ENCODE peak calls at places on chromosome X, in five cellular contexts. One of them, this sample, is unnamed.

GRCh38 chrX:76850851-76851250 is 423.3 kb downstream of the MAGEE1 start:
- DNase-seq in K562: no peak
- DNase-seq in IMR-90: no peak
- DNase-seq in A549: peak
- DNase-seq in GM12878: no peak
- DNase-seq in this sample: no peak

GRCh38 chrX:49767231-49767630 is 61.9 kb upstream of the PAGE4 start:
- DNase-seq in GM12878: no peak
- DNase-seq in A549: no peak
- DNase-seq in IMR-90: no peak
- DNase-seq in K562: no peak
- DNase-seq in this sample: no peak

GRCh38 chrX:147920161-147920666 is 8.5 kb downstream of the FMR1 start:
- DNase-seq in IMR-90: no peak
- DNase-seq in GM12878: no peak
- DNase-seq in K562: no peak
- DNase-seq in A549: no peak
- DNase-seq in this sample: no peak

GRCh38 chrX:136168929-136169735 is 21.8 kb downstream of the FHL1 start:
- DNase-seq in GM12878: no peak
- DNase-seq in A549: no peak
- DNase-seq in IMR-90: peak
- DNase-seq in K562: peak
- DNase-seq in this sample: no peak

GRCh38 chrX:76428243-76429130 is 977 bp downstream of the MAGEE1 start:
- DNase-seq in A549: no peak
- DNase-seq in IMR-90: no peak
- DNase-seq in K562: no peak
- DNase-seq in GM12878: no peak
- DNase-seq in this sample: no peak

GRCh38 chrX:31656013-31656412 is 584.2 kb upstream of the FTHL17 start:
- DNase-seq in GM12878: no peak
- DNase-seq in IMR-90: peak
- DNase-seq in K562: no peak
- DNase-seq in A549: no peak
- DNase-seq in this sample: no peak

GRCh38 chrX:85963736-85964135 is 83.6 kb downstream of the CHM start:
- DNase-seq in IMR-90: peak
- DNase-seq in A549: peak
- DNase-seq in K562: no peak
- DNase-seq in GM12878: no peak
- DNase-seq in this sample: no peak

GRCh38 chrX:65677954-65678469 is 10.6 kb downstream of the MSN start:
- DNase-seq in IMR-90: peak
- DNase-seq in K562: no peak
- DNase-seq in GM12878: no peak
- DNase-seq in A549: peak
- DNase-seq in this sample: peak

GRCh38 chrX:48688531-48689142 is 5.0 kb downstream of the WAS start:
- DNase-seq in IMR-90: no peak
- DNase-seq in A549: no peak
- DNase-seq in GM12878: no peak
- DNase-seq in K562: no peak
- DNase-seq in this sample: no peak

GRCh38 chrX:40278340-40279090 is 180.8 kb upstream of the BCOR start:
- DNase-seq in A549: peak
- DNase-seq in GM12878: no peak
- DNase-seq in K562: no peak
- DNase-seq in IMR-90: no peak
- DNase-seq in this sample: no peak
- TF ChIP-seq RAD21 in A549: no peak
- TF ChIP-seq RAD21 in GM12878: no peak
- TF ChIP-seq RAD21 in K562: no peak
- TF ChIP-seq RAD21 in IMR-90: no peak
- TF ChIP-seq RAD21 in this sample: no peak

DNA sequence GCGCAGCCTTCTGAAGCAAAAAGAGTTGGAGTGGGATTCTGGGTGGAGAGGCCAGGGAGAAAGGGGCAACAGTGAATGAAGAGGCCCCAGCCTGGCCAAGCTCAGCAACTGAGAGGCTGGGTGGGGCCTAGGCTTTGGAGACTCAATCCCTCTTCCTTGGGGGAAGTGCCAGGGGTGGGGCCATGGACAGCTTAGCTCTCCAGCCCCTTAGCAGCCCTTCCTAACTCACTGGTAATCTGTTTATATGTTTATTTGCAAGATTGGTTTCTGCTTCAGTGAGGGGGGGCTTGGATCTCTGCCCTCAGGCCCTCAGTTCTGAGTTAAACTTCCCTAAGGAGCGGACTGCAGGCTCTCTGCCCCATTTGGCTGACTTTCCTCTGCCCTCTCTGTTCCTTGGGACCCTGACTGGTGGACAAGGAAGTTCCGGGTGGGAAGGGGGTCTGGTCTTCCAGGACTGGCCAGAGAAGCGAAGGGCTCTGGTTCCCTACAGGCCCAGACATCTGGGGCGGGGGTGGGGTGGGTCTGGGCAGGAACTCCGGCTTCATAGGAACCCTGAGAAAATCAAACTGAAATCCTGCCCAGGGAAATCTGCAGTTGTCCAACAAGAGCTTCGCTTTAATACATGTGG is 51.4 kb downstream of the NALF2 start:
- DNase-seq in GM12878: no peak
- DNase-seq in IMR-90: no peak
- DNase-seq in A549: no peak
- DNase-seq in K562: no peak
- DNase-seq in this sample: no peak
- TF ChIP-seq RAD21 in GM12878: no peak
- TF ChIP-seq RAD21 in IMR-90: no peak
- TF ChIP-seq RAD21 in A549: no peak
- TF ChIP-seq RAD21 in K562: no peak
- TF ChIP-seq RAD21 in this sample: no peak

DNA sequence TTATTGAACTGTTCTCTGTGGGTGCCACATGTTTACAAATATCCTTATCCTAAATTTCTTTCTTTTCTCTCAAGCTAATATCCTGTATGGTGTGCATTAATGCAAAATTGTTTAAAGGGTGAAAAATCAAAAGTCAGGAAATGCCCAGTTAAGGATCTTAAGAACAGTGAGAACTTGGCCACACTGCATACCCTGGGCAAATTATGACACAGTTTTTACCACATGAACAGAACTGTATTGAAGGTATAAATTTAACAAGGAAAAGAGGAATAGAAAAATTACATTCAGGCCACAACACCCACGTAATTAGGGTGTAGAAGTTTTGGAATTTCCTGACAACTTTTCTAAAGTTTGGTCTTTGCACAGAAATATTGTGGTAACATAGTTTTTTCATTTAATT is 94.4 kb upstream of the HCCS start:
- DNase-seq in K562: no peak
- DNase-seq in A549: no peak
- DNase-seq in IMR-90: no peak
- DNase-seq in GM12878: no peak
- DNase-seq in this sample: no peak
- TF ChIP-seq RAD21 in K562: no peak
- TF ChIP-seq RAD21 in A549: no peak
- TF ChIP-seq RAD21 in IMR-90: no peak
- TF ChIP-seq RAD21 in GM12878: no peak
- TF ChIP-seq RAD21 in this sample: no peak

GRCh38 chrX:11530621-11531020 is 135.1 kb downstream of the ARHGAP6 start:
- DNase-seq in K562: no peak
- DNase-seq in GM12878: no peak
- DNase-seq in A549: no peak
- DNase-seq in IMR-90: peak
- DNase-seq in this sample: no peak

GRCh38 chrX:11532291-11533075 is 133.2 kb downstream of the ARHGAP6 start:
- DNase-seq in IMR-90: peak
- DNase-seq in K562: peak
- DNase-seq in A549: peak
- DNase-seq in GM12878: no peak
- DNase-seq in this sample: no peak

GRCh38 chrX:11528623-11529022 is 137.1 kb downstream of the ARHGAP6 start:
- DNase-seq in A549: no peak
- DNase-seq in GM12878: no peak
- DNase-seq in IMR-90: no peak
- DNase-seq in K562: no peak
- DNase-seq in this sample: no peak

GRCh38 chrX:11533211-11533651 is 132.5 kb downstream of the ARHGAP6 start:
- DNase-seq in A549: peak
- DNase-seq in IMR-90: peak
- DNase-seq in GM12878: peak
- DNase-seq in K562: peak
- DNase-seq in this sample: peak

DNA sequence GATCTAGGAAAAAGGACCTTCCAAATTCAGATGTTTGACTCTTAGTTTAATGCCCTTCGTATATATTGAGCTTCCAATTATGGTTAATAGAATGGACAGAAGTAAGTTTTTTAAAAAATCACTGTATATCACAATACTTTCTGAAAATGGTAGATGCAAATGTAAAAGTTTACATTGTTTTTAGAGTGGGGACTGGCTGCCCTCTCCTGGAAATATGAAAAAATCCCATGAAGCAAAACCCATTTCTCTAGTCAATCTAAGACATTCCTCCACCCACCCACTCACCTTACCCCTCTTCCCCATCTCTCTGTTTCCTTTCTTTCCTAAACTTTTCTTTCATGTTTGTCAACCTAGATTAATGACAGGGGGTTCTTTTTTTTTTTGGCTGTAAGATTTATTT is 134.5 kb downstream of the ARHGAP6 start:
- DNase-seq in K562: no peak
- DNase-seq in IMR-90: peak
- DNase-seq in GM12878: no peak
- DNase-seq in A549: peak
- DNase-seq in this sample: no peak
- TF ChIP-seq RAD21 in K562: peak
- TF ChIP-seq RAD21 in IMR-90: peak
- TF ChIP-seq RAD21 in GM12878: peak
- TF ChIP-seq RAD21 in A549: peak
- TF ChIP-seq RAD21 in this sample: peak

GRCh38 chrX:27924718-27925117 is 56.5 kb downstream of the DCAF8L1 start:
- DNase-seq in A549: no peak
- DNase-seq in IMR-90: no peak
- DNase-seq in K562: no peak
- DNase-seq in GM12878: no peak
- DNase-seq in this sample: no peak

GRCh38 chrX:27915617-27916016 is 65.6 kb downstream of the DCAF8L1 start:
- DNase-seq in GM12878: peak
- DNase-seq in K562: no peak
- DNase-seq in A549: peak
- DNase-seq in IMR-90: peak
- DNase-seq in this sample: no peak

GRCh38 chrX:27917713-27918500 is 63.3 kb downstream of the DCAF8L1 start:
- DNase-seq in IMR-90: no peak
- DNase-seq in GM12878: no peak
- DNase-seq in K562: no peak
- DNase-seq in A549: no peak
- DNase-seq in this sample: no peak

GRCh38 chrX:27924261-27924660 is 57.0 kb downstream of the DCAF8L1 start:
- DNase-seq in A549: no peak
- DNase-seq in K562: no peak
- DNase-seq in IMR-90: peak
- DNase-seq in GM12878: no peak
- DNase-seq in this sample: no peak

GRCh38 chrX:27918799-27919198 is 62.5 kb downstream of the DCAF8L1 start:
- DNase-seq in A549: peak
- DNase-seq in K562: no peak
- DNase-seq in GM12878: no peak
- DNase-seq in IMR-90: peak
- DNase-seq in this sample: peak
- TF ChIP-seq RAD21 in A549: peak
- TF ChIP-seq RAD21 in K562: no peak
- TF ChIP-seq RAD21 in GM12878: no peak
- TF ChIP-seq RAD21 in IMR-90: peak
- TF ChIP-seq RAD21 in this sample: peak

DNA sequence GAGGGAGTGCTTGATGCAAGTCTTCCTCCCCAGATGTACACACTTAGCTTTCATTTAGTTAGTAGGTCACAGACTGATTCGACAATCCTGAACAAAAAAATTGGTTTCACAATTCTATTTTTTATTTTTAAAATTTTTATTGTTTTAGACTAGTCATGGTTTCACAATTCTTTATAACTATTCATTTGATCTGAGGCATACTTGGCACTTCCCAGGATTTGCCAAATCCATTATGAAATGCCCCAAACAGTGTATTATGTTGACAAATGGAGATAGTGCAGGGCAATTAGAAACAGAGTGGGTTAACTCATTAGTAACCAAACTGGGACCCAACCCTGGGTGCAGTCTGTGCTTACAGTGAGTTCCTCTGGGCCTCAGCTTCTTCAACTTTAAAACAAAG is 676 bp upstream of the GPR82 start:
- DNase-seq in A549: no peak
- DNase-seq in GM12878: no peak
- DNase-seq in IMR-90: peak
- DNase-seq in K562: no peak
- DNase-seq in this sample: no peak
- TF ChIP-seq RAD21 in A549: no peak
- TF ChIP-seq RAD21 in GM12878: no peak
- TF ChIP-seq RAD21 in IMR-90: no peak
- TF ChIP-seq RAD21 in K562: no peak
- TF ChIP-seq RAD21 in this sample: no peak

DNA sequence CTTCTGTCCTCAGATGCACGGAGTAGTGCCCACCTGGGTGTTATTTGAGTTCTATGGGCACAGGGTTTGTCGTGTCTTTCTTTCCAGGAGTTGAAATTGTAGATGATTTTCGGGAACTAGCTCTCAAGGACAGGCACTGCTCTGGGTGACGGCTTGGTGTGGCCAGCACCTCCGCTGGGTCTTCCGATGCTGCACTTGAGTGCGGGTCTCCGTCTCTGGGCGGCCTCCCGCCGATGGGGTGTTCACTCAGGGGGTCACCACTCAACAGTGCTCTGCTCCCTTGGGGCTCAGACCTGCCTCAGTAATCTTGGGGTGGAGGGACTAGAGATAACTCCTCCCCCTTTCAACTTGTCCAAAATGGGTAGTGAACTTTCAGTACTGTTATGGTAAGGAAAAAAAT is 2.5 kb downstream of the ZFP92 start:
- DNase-seq in A549: no peak
- DNase-seq in IMR-90: no peak
- DNase-seq in K562: no peak
- DNase-seq in GM12878: no peak
- DNase-seq in this sample: no peak
- TF ChIP-seq RAD21 in A549: no peak
- TF ChIP-seq RAD21 in IMR-90: no peak
- TF ChIP-seq RAD21 in K562: no peak
- TF ChIP-seq RAD21 in GM12878: no peak
- TF ChIP-seq RAD21 in this sample: no peak

DNA sequence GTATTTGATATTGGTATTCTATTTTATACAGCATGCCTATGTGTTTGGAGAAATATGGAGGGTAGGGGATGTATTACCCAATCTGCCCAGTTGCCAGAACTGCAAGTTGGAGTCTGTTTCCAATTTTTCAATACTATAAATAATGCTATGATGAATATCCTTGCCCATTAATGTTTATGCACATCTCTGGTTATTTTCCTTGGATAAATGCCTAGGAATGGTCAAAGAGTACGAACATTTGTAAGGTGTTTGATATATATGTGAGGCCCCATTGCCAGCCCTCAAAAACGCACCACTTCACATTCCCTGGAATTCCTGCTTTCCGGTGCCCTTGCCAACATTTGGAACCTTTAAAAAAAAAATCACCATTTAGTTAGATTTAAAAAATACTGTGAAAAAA is 34.3 kb downstream of the CLDN34 start:
- DNase-seq in A549: no peak
- DNase-seq in K562: no peak
- DNase-seq in IMR-90: no peak
- DNase-seq in GM12878: no peak
- DNase-seq in this sample: no peak
- TF ChIP-seq RAD21 in A549: no peak
- TF ChIP-seq RAD21 in K562: no peak
- TF ChIP-seq RAD21 in IMR-90: no peak
- TF ChIP-seq RAD21 in GM12878: no peak
- TF ChIP-seq RAD21 in this sample: no peak

This sample was measured in HCT116.